ENCODE peak calls at places on chromosomes 2 and 18, in five cellular contexts. One of them, this sample, is unnamed.
A peak's percentile ranks its signal among the peaks of the same experiment; 100 is the strongest.

GRCh38 chr2:26768759-26769500 is 4.8 kb downstream of the SLC35F6 start:
- DNase-seq in astrocyte of the spinal cord: peak; percentile 27
- DNase-seq in CD4-positive, alpha-beta T cell: no peak
- DNase-seq in mammary epithelial cell: peak; percentile 75
- DNase-seq in fibroblast of villous mesenchyme: peak; percentile 66
- DNase-seq in this sample: no peak

GRCh38 chr2:222307138-222307756 is 8.4 kb upstream of the PAX3 start:
- DNase-seq in astrocyte of the spinal cord: no peak
- DNase-seq in CD4-positive, alpha-beta T cell: no peak
- DNase-seq in mammary epithelial cell: no peak
- DNase-seq in fibroblast of villous mesenchyme: no peak
- DNase-seq in this sample: peak; percentile 15

GRCh38 chr2:122739732-122740593 is 984.5 kb downstream of the TSN start:
- DNase-seq in astrocyte of the spinal cord: no peak
- DNase-seq in CD4-positive, alpha-beta T cell: no peak
- DNase-seq in mammary epithelial cell: no peak
- DNase-seq in fibroblast of villous mesenchyme: no peak
- DNase-seq in this sample: no peak

GRCh38 chr2:223947711-223948205 is 2.6 kb upstream of the WDFY1 start:
- DNase-seq in astrocyte of the spinal cord: no peak
- DNase-seq in CD4-positive, alpha-beta T cell: no peak
- DNase-seq in mammary epithelial cell: no peak
- DNase-seq in fibroblast of villous mesenchyme: no peak
- DNase-seq in this sample: no peak

GRCh38 chr18:70220628-70221027 is 15.1 kb upstream of the RTTN start:
- DNase-seq in astrocyte of the spinal cord: no peak
- DNase-seq in CD4-positive, alpha-beta T cell: no peak
- DNase-seq in mammary epithelial cell: no peak
- DNase-seq in fibroblast of villous mesenchyme: no peak
- DNase-seq in this sample: no peak

GRCh38 chr2:25365241-25365640 is 23.5 kb upstream of the DNMT3A start:
- DNase-seq in astrocyte of the spinal cord: no peak
- DNase-seq in CD4-positive, alpha-beta T cell: no peak
- DNase-seq in mammary epithelial cell: peak; percentile 19
- DNase-seq in fibroblast of villous mesenchyme: no peak
- DNase-seq in this sample: no peak

GRCh38 chr2:627926-628560 is 49.2 kb downstream of the TMEM18 start:
- DNase-seq in astrocyte of the spinal cord: no peak
- DNase-seq in CD4-positive, alpha-beta T cell: no peak
- DNase-seq in mammary epithelial cell: no peak
- DNase-seq in fibroblast of villous mesenchyme: no peak
- DNase-seq in this sample: no peak

GRCh38 chr2:43276962-43277383 is 50.6 kb upstream of the ZFP36L2 start:
- DNase-seq in astrocyte of the spinal cord: peak; percentile 18
- DNase-seq in CD4-positive, alpha-beta T cell: no peak
- DNase-seq in mammary epithelial cell: peak; percentile 51
- DNase-seq in fibroblast of villous mesenchyme: no peak
- DNase-seq in this sample: no peak

GRCh38 chr18:32750328-32750727 is 22.5 kb downstream of the KLHL14 start:
- DNase-seq in astrocyte of the spinal cord: no peak
- DNase-seq in CD4-positive, alpha-beta T cell: no peak
- DNase-seq in mammary epithelial cell: no peak
- DNase-seq in fibroblast of villous mesenchyme: no peak
- DNase-seq in this sample: no peak
- TF ChIP-seq CTCF in astrocyte of the spinal cord: no peak
- TF ChIP-seq CTCF in CD4-positive, alpha-beta T cell: no peak
- TF ChIP-seq CTCF in mammary epithelial cell: no peak
- TF ChIP-seq CTCF in fibroblast of villous mesenchyme: no peak
- TF ChIP-seq CTCF in this sample: no peak

GRCh38 chr2:7384773-7385349 is 467.6 kb downstream of the RNF144A start:
- DNase-seq in astrocyte of the spinal cord: no peak
- DNase-seq in CD4-positive, alpha-beta T cell: no peak
- DNase-seq in mammary epithelial cell: no peak
- DNase-seq in fibroblast of villous mesenchyme: no peak
- DNase-seq in this sample: no peak

GRCh38 chr2:7378642-7379041 is 461.4 kb downstream of the RNF144A start:
- DNase-seq in astrocyte of the spinal cord: no peak
- DNase-seq in CD4-positive, alpha-beta T cell: no peak
- DNase-seq in mammary epithelial cell: no peak
- DNase-seq in fibroblast of villous mesenchyme: no peak
- DNase-seq in this sample: no peak

GRCh38 chr2:7375901-7376300 is 458.7 kb downstream of the RNF144A start:
- DNase-seq in astrocyte of the spinal cord: no peak
- DNase-seq in CD4-positive, alpha-beta T cell: no peak
- DNase-seq in mammary epithelial cell: no peak
- DNase-seq in fibroblast of villous mesenchyme: no peak
- DNase-seq in this sample: no peak

GRCh38 chr2:7377861-7378569 is 460.8 kb downstream of the RNF144A start:
- DNase-seq in astrocyte of the spinal cord: no peak
- DNase-seq in CD4-positive, alpha-beta T cell: no peak
- DNase-seq in mammary epithelial cell: peak; percentile 23
- DNase-seq in fibroblast of villous mesenchyme: no peak
- DNase-seq in this sample: no peak

DNA sequence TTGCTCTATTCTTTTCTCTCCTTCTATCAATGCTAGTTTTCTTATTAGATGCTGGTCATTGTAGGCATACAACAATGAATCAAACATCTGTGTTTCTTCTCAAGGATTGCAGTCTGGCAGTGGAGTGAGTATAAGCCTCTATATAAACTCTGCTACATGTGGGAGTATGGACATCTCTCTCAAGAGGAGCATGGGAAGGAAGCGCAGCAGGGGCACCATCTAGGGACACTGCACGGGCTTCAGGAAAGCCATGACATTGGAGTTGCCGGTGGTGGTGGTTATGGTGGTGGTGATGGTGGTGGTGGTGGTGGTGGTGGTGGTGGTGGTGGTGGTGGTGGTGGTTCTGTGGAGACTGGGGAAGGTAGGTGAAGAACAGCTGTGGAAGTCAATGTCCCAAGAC is 462.6 kb downstream of the RNF144A start:
- DNase-seq in astrocyte of the spinal cord: no peak
- DNase-seq in CD4-positive, alpha-beta T cell: no peak
- DNase-seq in mammary epithelial cell: no peak
- DNase-seq in fibroblast of villous mesenchyme: no peak
- DNase-seq in this sample: no peak
- TF ChIP-seq CTCF in astrocyte of the spinal cord: no peak
- TF ChIP-seq CTCF in CD4-positive, alpha-beta T cell: no peak
- TF ChIP-seq CTCF in mammary epithelial cell: no peak
- TF ChIP-seq CTCF in fibroblast of villous mesenchyme: no peak
- TF ChIP-seq CTCF in this sample: no peak

GRCh38 chr2:181991171-181991885 is 5.7 kb downstream of the PPP1R1C start:
- DNase-seq in astrocyte of the spinal cord: no peak
- DNase-seq in CD4-positive, alpha-beta T cell: no peak
- DNase-seq in mammary epithelial cell: no peak
- DNase-seq in fibroblast of villous mesenchyme: no peak
- DNase-seq in this sample: no peak
- TF ChIP-seq CTCF in astrocyte of the spinal cord: no peak
- TF ChIP-seq CTCF in CD4-positive, alpha-beta T cell: no peak
- TF ChIP-seq CTCF in mammary epithelial cell: no peak
- TF ChIP-seq CTCF in fibroblast of villous mesenchyme: no peak
- TF ChIP-seq CTCF in this sample: no peak

GRCh38 chr2:44960871-44961270 is 19.4 kb downstream of the SIX3 start:
- DNase-seq in astrocyte of the spinal cord: no peak
- DNase-seq in CD4-positive, alpha-beta T cell: no peak
- DNase-seq in mammary epithelial cell: no peak
- DNase-seq in fibroblast of villous mesenchyme: no peak
- DNase-seq in this sample: no peak

GRCh38 chr2:44962176-44962695 is 20.7 kb downstream of the SIX3 start:
- DNase-seq in astrocyte of the spinal cord: no peak
- DNase-seq in CD4-positive, alpha-beta T cell: no peak
- DNase-seq in mammary epithelial cell: no peak
- DNase-seq in fibroblast of villous mesenchyme: no peak
- DNase-seq in this sample: no peak

GRCh38 chr2:44965684-44966083 is 24.2 kb downstream of the SIX3 start:
- DNase-seq in astrocyte of the spinal cord: no peak
- DNase-seq in CD4-positive, alpha-beta T cell: no peak
- DNase-seq in mammary epithelial cell: peak; percentile 29
- DNase-seq in fibroblast of villous mesenchyme: no peak
- DNase-seq in this sample: no peak

GRCh38 chr2:44967056-44967455 is 25.6 kb downstream of the SIX3 start:
- DNase-seq in astrocyte of the spinal cord: no peak
- DNase-seq in CD4-positive, alpha-beta T cell: no peak
- DNase-seq in mammary epithelial cell: no peak
- DNase-seq in fibroblast of villous mesenchyme: no peak
- DNase-seq in this sample: no peak

GRCh38 chr2:44964704-44965343 is 23.3 kb downstream of the SIX3 start:
- DNase-seq in astrocyte of the spinal cord: no peak
- DNase-seq in CD4-positive, alpha-beta T cell: no peak
- DNase-seq in mammary epithelial cell: no peak
- DNase-seq in fibroblast of villous mesenchyme: no peak
- DNase-seq in this sample: no peak
- TF ChIP-seq CTCF in astrocyte of the spinal cord: peak; percentile 26
- TF ChIP-seq CTCF in CD4-positive, alpha-beta T cell: no peak
- TF ChIP-seq CTCF in mammary epithelial cell: no peak
- TF ChIP-seq CTCF in fibroblast of villous mesenchyme: peak; percentile 16
- TF ChIP-seq CTCF in this sample: peak; percentile 52

GRCh38 chr2:197707316-197708213 is 2.4 kb downstream of the MARS2 start:
- DNase-seq in astrocyte of the spinal cord: peak; percentile 68
- DNase-seq in CD4-positive, alpha-beta T cell: no peak
- DNase-seq in mammary epithelial cell: peak; percentile 43
- DNase-seq in fibroblast of villous mesenchyme: peak; percentile 69
- DNase-seq in this sample: no peak
- TF ChIP-seq CTCF in astrocyte of the spinal cord: peak; percentile 76
- TF ChIP-seq CTCF in CD4-positive, alpha-beta T cell: peak; percentile 92
- TF ChIP-seq CTCF in mammary epithelial cell: peak; percentile 77
- TF ChIP-seq CTCF in fibroblast of villous mesenchyme: peak; percentile 74
- TF ChIP-seq CTCF in this sample: peak; percentile 82

GRCh38 chr2:118761791-118762190 is 85.7 kb downstream of the EN1 start:
- DNase-seq in astrocyte of the spinal cord: no peak
- DNase-seq in CD4-positive, alpha-beta T cell: no peak
- DNase-seq in mammary epithelial cell: no peak
- DNase-seq in fibroblast of villous mesenchyme: no peak
- DNase-seq in this sample: no peak

GRCh38 chr2:118764855-118765254 is 82.6 kb downstream of the EN1 start:
- DNase-seq in astrocyte of the spinal cord: no peak
- DNase-seq in CD4-positive, alpha-beta T cell: no peak
- DNase-seq in mammary epithelial cell: no peak
- DNase-seq in fibroblast of villous mesenchyme: no peak
- DNase-seq in this sample: no peak

GRCh38 chr2:118763797-118764196 is 83.7 kb downstream of the EN1 start:
- DNase-seq in astrocyte of the spinal cord: peak; percentile 8
- DNase-seq in CD4-positive, alpha-beta T cell: no peak
- DNase-seq in mammary epithelial cell: no peak
- DNase-seq in fibroblast of villous mesenchyme: no peak
- DNase-seq in this sample: no peak
- TF ChIP-seq CTCF in astrocyte of the spinal cord: peak; percentile 18
- TF ChIP-seq CTCF in CD4-positive, alpha-beta T cell: no peak
- TF ChIP-seq CTCF in mammary epithelial cell: no peak
- TF ChIP-seq CTCF in fibroblast of villous mesenchyme: no peak
- TF ChIP-seq CTCF in this sample: peak; percentile 41

This sample was measured in neural crest cell.